ENCODE peak calls at places on chromosomes 2 and 18, in eight cellular contexts. D is AG10803, C is MCF 10A, M is sciatic nerve, L is neural crest cell, J is fibroblast of the conjunctiva, R is A549, E is transverse colon. P is an unnamed sample.
A peak's percentile ranks its signal among the peaks of the same experiment; 100 is the strongest.

GRCh38 chr2:120741514-120742448 is 6.1 kb downstream of the GLI2 start:
- DNase-seq in C (no peak), E (no peak), J (no peak), M (no peak), R (no peak), D (no peak), L (peak; percentile 55), P (no peak)

GRCh38 chr2:62471816-62472215 is 34.2 kb downstream of the TMEM17 start:
- DNase-seq in L (no peak), D (no peak), J (no peak), R (no peak), M (no peak), E (no peak), C (no peak), P (peak; percentile 78)

GRCh38 chr18:71784777-71785176 is 759.4 kb downstream of the CBLN2 start:
- DNase-seq in D (no peak), M (no peak), C (peak; percentile 34), E (no peak), L (no peak), R (no peak), J (no peak), P (no peak)

GRCh38 chr2:15665067-15665942 is 73.6 kb downstream of the DDX1 start:
- DNase-seq in R (no peak), C (no peak), J (no peak), M (no peak), E (peak; percentile 18), L (no peak), D (no peak), P (no peak)

GRCh38 chr2:223082701-223083100 is 30.7 kb downstream of the KCNE4 start:
- DNase-seq in E (no peak), C (no peak), L (no peak), R (no peak), D (no peak), J (no peak), M (no peak), P (no peak)

GRCh38 chr2:8636691-8637636 is 44.9 kb upstream of the ID2 start:
- DNase-seq in L (no peak), J (no peak), C (no peak), R (no peak), M (no peak), E (no peak), D (peak; percentile 42), P (peak; percentile 59)

GRCh38 chr2:99600929-99601680 is 111.3 kb upstream of the REV1 start:
- DNase-seq in R (no peak), L (no peak), M (no peak), C (no peak), D (no peak), J (no peak), E (no peak), P (peak; percentile 64)

GRCh38 chr2:4340536-4340935 is 637.2 kb downstream of the DCDC2C start:
- DNase-seq in R (no peak), M (no peak), L (no peak), E (no peak), J (no peak), C (peak; percentile 25), D (no peak), P (no peak)

GRCh38 chr2:168490015-168490874 is 34.2 kb downstream of the CERS6 start:
- DNase-seq in M (no peak), E (no peak), C (peak; percentile 34), D (no peak), J (peak; percentile 32), L (no peak), R (peak; percentile 6), P (no peak)

GRCh38 chr18:50967714-50968661 is at the start of gene ELAC1:
- DNase-seq in D (peak; percentile 86), E (peak; percentile 81), M (peak; percentile 80), L (peak; percentile 59), C (peak; percentile 72), J (peak; percentile 51), R (peak; percentile 50), P (peak; percentile 91)